ENCODE peak calls at places on chromosomes 13 and 19, in four cellular contexts. Y is IMR-90, X is K562, M is HepG2. P is an unnamed sample.

GRCh38 chr13:24717217-24717616 is 37.0 kb downstream of the ATP12A start:
- DNase-seq in Y (no peak), X (no peak), M (no peak), P (no peak)

GRCh38 chr19:20660473-20660872 is 898 bp downstream of the ZNF626 start:
- DNase-seq in Y (no peak), X (peak), M (no peak), P (no peak)

GRCh38 chr19:43688059-43688763 is 18.2 kb upstream of the PLAUR start:
- DNase-seq in Y (no peak), X (no peak), M (no peak), P (no peak)

GRCh38 chr19:14432817-14433453 is at the start of gene PKN1:
- DNase-seq in Y (no peak), X (peak), M (no peak), P (peak)

GRCh38 chr13:91805605-91806004 is 407.2 kb downstream of the GPC5 start:
- DNase-seq in Y (no peak), X (no peak), M (no peak), P (no peak)

GRCh38 chr19:3810708-3811355 is 24.7 kb upstream of the MATK start:
- DNase-seq in Y (no peak), X (no peak), M (no peak), P (no peak)

GRCh38 chr13:33490461-33491327 is 205.1 kb upstream of the STARD13 start:
- DNase-seq in Y (no peak), X (peak), M (no peak), P (no peak)

GRCh38 chr19:46426035-46426505 is 2.7 kb downstream of the PNMA8C start:
- DNase-seq in Y (no peak), X (no peak), M (peak), P (peak)

GRCh38 chr13:66994097-66994496 is 236.0 kb downstream of the PCDH9 start:
- DNase-seq in Y (peak), X (peak), M (peak), P (peak)

GRCh38 chr19:40822161-40822560 is 23.2 kb downstream of the EGLN2 start:
- DNase-seq in Y (no peak), X (no peak), M (no peak), P (no peak)

GRCh38 chr19:5492813-5493409 is 37.7 kb downstream of the ZNRF4 start:
- DNase-seq in Y (no peak), X (no peak), M (no peak), P (no peak)

GRCh38 chr13:31947105-31947504 is 84.5 kb upstream of the FRY start:
- DNase-seq in Y (no peak), X (no peak), M (no peak), P (no peak)

GRCh38 chr19:13275016-13275722 is 125.0 kb downstream of the IER2 start:
- DNase-seq in Y (no peak), X (no peak), M (no peak), P (no peak)

GRCh38 chr19:10808937-10809655 is 26.9 kb downstream of the TMED1 start:
- DNase-seq in Y (peak), X (peak), M (no peak), P (no peak)

GRCh38 chr13:33125821-33126570 is 109.8 kb downstream of the KL start:
- DNase-seq in Y (peak), X (no peak), M (peak), P (peak)

GRCh38 chr19:9531933-9532332 is 6.5 kb downstream of the ZNF426 start:
- DNase-seq in Y (peak), X (no peak), M (peak), P (no peak)

GRCh38 chr13:27172495-27172842 is 858 bp upstream of the USP12 start:
- DNase-seq in Y (peak), X (peak), M (no peak), P (peak)

GRCh38 chr19:45097776-45098520 is 5.0 kb downstream of the PPP1R37 start:
- DNase-seq in Y (peak), X (peak), M (peak), P (peak)

GRCh38 chr19:19628499-19629134 is 597 bp upstream of the LPAR2 start:
- DNase-seq in Y (peak), X (no peak), M (no peak), P (no peak)

GRCh38 chr19:41801682-41802317 is 5.4 kb downstream of the CEACAM3 start:
- DNase-seq in Y (no peak), X (no peak), M (no peak), P (no peak)

GRCh38 chr19:4232614-4233281 is 3.4 kb downstream of the EBI3 start:
- DNase-seq in Y (no peak), X (peak), M (no peak), P (no peak)

GRCh38 chr19:52638601-52639000 is 446 bp upstream of the ZNF83 start:
- DNase-seq in Y (peak), X (peak), M (no peak), P (no peak)

GRCh38 chr13:31199849-31200635 is at the start of gene B3GLCT:
- DNase-seq in Y (peak), X (peak), M (peak), P (peak)

GRCh38 chr19:8064866-8065486 is 12.4 kb downstream of the CCL25 start:
- DNase-seq in Y (no peak), X (no peak), M (no peak), P (no peak)

GRCh38 chr13:73259061-73259908 is 200.5 kb downstream of the KLF5 start:
- DNase-seq in Y (peak), X (no peak), M (no peak), P (no peak)

GRCh38 chr13:80975903-80976302 is 635.0 kb upstream of the SPRY2 start:
- DNase-seq in Y (no peak), X (no peak), M (peak), P (no peak)

GRCh38 chr19:2983351-2984195 is 6.2 kb downstream of the TLE6 start:
- DNase-seq in Y (peak), X (no peak), M (no peak), P (no peak)

GRCh38 chr19:49359851-49360845 is 2.1 kb downstream of the TEAD2 start:
- DNase-seq in Y (no peak), X (no peak), M (no peak), P (no peak)

GRCh38 chr19:49362048-49362925 is at the start of gene TEAD2:
- DNase-seq in Y (peak), X (peak), M (peak), P (peak)

GRCh38 chr19:49363265-49364082 is at the start of gene DKKL1:
- DNase-seq in Y (peak), X (peak), M (peak), P (peak)

GRCh38 chr19:49362926-49363264 is 679 bp upstream of the TEAD2 start:
- DNase-seq in Y (peak), X (peak), M (peak), P (no peak)

GRCh38 chr19:49361438-49362047 is 673 bp downstream of the TEAD2 start:
- DNase-seq in Y (peak), X (peak), M (peak), P (peak)
- TF ChIP-seq MAZ in Y (peak), X (peak), M (peak), P (peak)

GRCh38 chr19:1425902-1426301 is 12.3 kb upstream of the RPS15 start:
- DNase-seq in Y (no peak), X (no peak), M (no peak), P (no peak)
- TF ChIP-seq MAZ in Y (no peak), X (no peak), M (no peak), P (no peak)

DNA sequence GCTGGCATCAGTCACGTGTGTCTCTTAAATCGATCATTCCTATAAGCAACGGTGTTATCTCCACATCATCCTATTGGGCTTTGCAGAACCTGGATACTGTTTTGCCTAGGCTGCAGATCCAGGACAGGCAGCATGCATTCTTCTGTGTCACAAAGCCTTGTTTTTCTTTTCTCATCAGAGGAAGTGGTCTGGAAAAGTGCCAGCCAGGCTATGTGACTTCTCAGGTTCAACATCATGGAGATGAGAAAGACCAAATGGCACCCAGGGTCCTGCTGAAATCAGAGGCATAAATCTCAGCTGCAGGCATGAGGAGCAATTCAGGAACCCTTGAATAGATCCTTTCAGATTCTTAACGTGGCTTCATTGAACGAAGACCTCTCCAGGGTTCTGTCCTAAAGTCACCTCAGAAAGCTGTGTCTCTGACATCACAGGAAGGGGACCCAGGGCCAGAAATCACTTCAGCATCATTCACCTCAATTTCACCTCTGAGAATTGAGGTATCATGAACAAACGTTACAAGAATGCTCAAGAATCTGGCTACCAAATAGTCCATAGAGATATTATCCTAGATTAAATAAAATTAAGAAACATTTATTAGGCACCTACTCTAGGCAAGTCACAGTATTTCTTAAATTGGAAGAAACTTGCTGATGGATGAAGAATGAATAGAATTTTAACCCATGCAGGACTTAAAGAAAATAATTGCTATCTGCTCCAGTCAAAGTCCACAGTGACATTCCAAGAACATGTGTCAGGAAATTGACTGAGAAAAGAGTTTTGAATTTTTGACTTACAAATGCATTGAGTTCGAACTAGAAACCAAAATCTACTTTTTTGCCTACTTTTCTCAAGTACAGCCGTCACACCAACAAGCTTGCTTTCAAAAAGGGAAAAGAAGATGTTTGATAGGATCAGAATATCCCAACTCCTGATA is 124.1 kb downstream of the COG6 start:
- DNase-seq in Y (peak), X (no peak), M (no peak), P (no peak)
- TF ChIP-seq MAZ in Y (no peak), X (no peak), M (no peak), P (no peak)

GRCh38 chr13:48532146-48532472 is 771 bp downstream of the RCBTB2 start:
- DNase-seq in Y (peak), X (no peak), M (no peak), P (no peak)
- TF ChIP-seq MAZ in Y (no peak), X (no peak), M (no peak), P (no peak)

GRCh38 chr13:99896712-99897440 is 74.7 kb downstream of the ZIC5 start:
- DNase-seq in Y (no peak), X (no peak), M (no peak), P (no peak)
- TF ChIP-seq MAZ in Y (no peak), X (no peak), M (no peak), P (no peak)